ENCODE peak calls at places on chromosomes 5 and 9, in four cellular contexts. A is MM.1S, B is neuronal stem cell, V is left lung. R is an unnamed sample.

GRCh38 chr5:107149243-107149642 is 521.5 kb downstream of the EFNA5 start:
- DNase-seq in A (peak), B (no peak), V (no peak), R (no peak)

GRCh38 chr9:116450378-116451139 is 236.5 kb upstream of the TRIM32 start:
- DNase-seq in A (no peak), B (no peak), V (peak), R (no peak)

GRCh38 chr5:80140496-80140895 is 105.3 kb downstream of the THBS4 start:
- DNase-seq in A (no peak), B (no peak), V (no peak), R (no peak)

GRCh38 chr9:86185872-86186271 is 73.6 kb downstream of the C9orf153 start:
- DNase-seq in A (no peak), B (no peak), V (no peak), R (no peak)

GRCh38 chr5:124264499-124264898 is 481.9 kb downstream of the ZNF608 start:
- DNase-seq in A (no peak), B (no peak), V (no peak), R (no peak)

GRCh38 chr9:91157891-91158660 is 203.6 kb downstream of the AUH start:
- DNase-seq in A (no peak), B (no peak), V (no peak), R (no peak)

GRCh38 chr5:80406980-80407734 is 707 bp upstream of the ZFYVE16 start:
- DNase-seq in A (peak), B (peak), V (peak), R (no peak)

GRCh38 chr9:4489562-4489918 is 728 bp upstream of the SLC1A1 start:
- DNase-seq in A (no peak), B (no peak), V (peak), R (no peak)

GRCh38 chr9:129968690-129969485 is 74.1 kb downstream of the FNBP1 start:
- DNase-seq in A (no peak), B (no peak), V (no peak), R (no peak)

GRCh38 chr5:148913985-148914421 is 87.6 kb downstream of the ADRB2 start:
- DNase-seq in A (peak), B (peak), V (no peak), R (no peak)

GRCh38 chr9:98316445-98317133 is 61.1 kb upstream of the TBC1D2 start:
- DNase-seq in A (no peak), B (no peak), V (no peak), R (no peak)

GRCh38 chr5:437281-437771 is 5.7 kb upstream of the EXOC3 start:
- DNase-seq in A (no peak), B (no peak), V (no peak), R (no peak)

GRCh38 chr9:134551657-134552348 is 89.8 kb upstream of the COL5A1 start:
- DNase-seq in A (no peak), B (no peak), V (peak), R (no peak)

GRCh38 chr5:23991406-23991805 is 484.0 kb downstream of the PRDM9 start:
- DNase-seq in A (peak), B (no peak), V (no peak), R (no peak)

GRCh38 chr9:137192448-137192780 is 3.9 kb downstream of the SSNA1 start:
- DNase-seq in A (no peak), B (no peak), V (no peak), R (no peak)

GRCh38 chr9:77180056-77180455 is 2.7 kb downstream of the VPS13A start:
- DNase-seq in A (no peak), B (no peak), V (no peak), R (no peak)

GRCh38 chr5:144697847-144698262 is 527.2 kb downstream of the KCTD16 start:
- DNase-seq in A (no peak), B (no peak), V (no peak), R (no peak)

GRCh38 chr9:71487046-71487445 is 281.3 kb downstream of the CEMIP2 start:
- DNase-seq in A (no peak), B (no peak), V (no peak), R (no peak)

GRCh38 chr5:169757016-169757415 is 119.9 kb downstream of the DOCK2 start:
- DNase-seq in A (no peak), B (no peak), V (no peak), R (no peak)

GRCh38 chr9:131429121-131430012 is 35.5 kb downstream of the PRRC2B start:
- DNase-seq in A (no peak), B (no peak), V (no peak), R (no peak)

GRCh38 chr5:143063175-143063970 is 293.2 kb downstream of the ARHGAP26 start:
- DNase-seq in A (no peak), B (no peak), V (peak), R (no peak)

GRCh38 chr5:74288448-74289109 is 351.9 kb downstream of the ENC1 start:
- DNase-seq in A (no peak), B (no peak), V (no peak), R (no peak)

GRCh38 chr5:61020415-61020814 is 75.4 kb downstream of the NDUFAF2 start:
- DNase-seq in A (no peak), B (no peak), V (no peak), R (no peak)

GRCh38 chr5:133225671-133226152 is 173.9 kb downstream of the HSPA4 start:
- DNase-seq in A (no peak), B (no peak), V (no peak), R (no peak)

GRCh38 chr9:90839183-90839582 is 37.6 kb downstream of the SYK start:
- DNase-seq in A (peak), B (no peak), V (no peak), R (peak)

GRCh38 chr9:116189683-116190082 is 36.1 kb downstream of the PAPPA start:
- DNase-seq in A (no peak), B (no peak), V (peak), R (no peak)

GRCh38 chr9:134375011-134375390 is 48.7 kb downstream of the RXRA start:
- DNase-seq in A (no peak), B (no peak), V (no peak), R (no peak)

GRCh38 chr5:108168915-108169314 is 213.0 kb downstream of the FBXL17 start:
- DNase-seq in A (no peak), B (no peak), V (no peak), R (no peak)

GRCh38 chr9:112912636-112913035 is 22.0 kb upstream of the SLC46A2 start:
- DNase-seq in A (no peak), B (no peak), V (no peak), R (no peak)

GRCh38 chr9:99411068-99411467 is 189.0 kb downstream of the SEC61B start:
- DNase-seq in A (no peak), B (no peak), V (no peak), R (no peak)

GRCh38 chr5:93899026-93899600 is 157.7 kb upstream of the POU5F2 start:
- DNase-seq in A (peak), B (no peak), V (no peak), R (peak)

GRCh38 chr9:129624168-129624759 is 1.7 kb upstream of the NTMT1 start:
- DNase-seq in A (peak), B (peak), V (no peak), R (peak)

GRCh38 chr5:88665750-88666215 is 217.2 kb downstream of the MEF2C start:
- DNase-seq in A (no peak), B (peak), V (no peak), R (no peak)

GRCh38 chr9:38619556-38620447 is 594 bp downstream of the ANKRD18A start:
- DNase-seq in A (peak), B (no peak), V (no peak), R (no peak)

GRCh38 chr5:119323630-119324000 is 32.2 kb upstream of the TNFAIP8 start:
- DNase-seq in A (no peak), B (no peak), V (no peak), R (no peak)

GRCh38 chr5:136114406-136115132 is 18.1 kb upstream of the SMAD5 start:
- DNase-seq in A (no peak), B (no peak), V (no peak), R (no peak)

GRCh38 chr9:35517136-35517535 is 27.2 kb downstream of the RUSC2 start:
- DNase-seq in A (no peak), B (no peak), V (no peak), R (peak)

GRCh38 chr9:94134629-94135028 is 50.4 kb downstream of the PTPDC1 start:
- DNase-seq in A (no peak), B (no peak), V (no peak), R (no peak)

DNA sequence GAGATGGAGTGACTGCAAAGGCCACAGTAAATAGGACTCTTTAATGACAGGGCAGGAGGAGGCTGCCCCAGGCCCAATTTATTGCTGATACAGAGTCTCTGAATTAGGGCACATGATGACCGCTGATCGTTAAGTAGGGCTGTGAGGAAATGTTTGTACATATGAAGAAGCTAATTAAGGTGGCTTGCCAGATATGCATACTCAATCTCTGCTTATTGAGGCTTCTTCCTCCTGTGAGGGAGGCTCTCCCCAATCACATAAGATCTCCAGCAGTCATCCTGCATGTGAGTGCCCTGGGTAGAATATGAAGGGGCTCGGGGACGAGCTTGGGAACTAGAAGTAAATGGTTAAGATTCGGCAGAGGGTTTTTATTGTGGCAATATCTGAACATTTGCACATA is 8.2 kb upstream of the CD180 start:
- DNase-seq in A (no peak), B (no peak), V (no peak), R (no peak)
- H3K4me3 ChIP-seq in A (no peak), B (no peak), V (no peak), R (no peak)

GRCh38 chr9:111891910-111892499 is 4.6 kb upstream of the UGCG start:
- DNase-seq in A (no peak), B (no peak), V (no peak), R (no peak)
- H3K4me3 ChIP-seq in A (no peak), B (no peak), V (no peak), R (no peak)

GRCh38 chr9:125649826-125650225 is 57.2 kb downstream of the MAPKAP1 start:
- DNase-seq in A (no peak), B (no peak), V (no peak), R (no peak)
- H3K4me3 ChIP-seq in A (no peak), B (no peak), V (peak), R (no peak)

GRCh38 chr5:158958048-158958994 is 141.4 kb downstream of the EBF1 start:
- DNase-seq in A (no peak), B (peak), V (no peak), R (no peak)
- H3K4me3 ChIP-seq in A (no peak), B (no peak), V (no peak), R (no peak)

DNA sequence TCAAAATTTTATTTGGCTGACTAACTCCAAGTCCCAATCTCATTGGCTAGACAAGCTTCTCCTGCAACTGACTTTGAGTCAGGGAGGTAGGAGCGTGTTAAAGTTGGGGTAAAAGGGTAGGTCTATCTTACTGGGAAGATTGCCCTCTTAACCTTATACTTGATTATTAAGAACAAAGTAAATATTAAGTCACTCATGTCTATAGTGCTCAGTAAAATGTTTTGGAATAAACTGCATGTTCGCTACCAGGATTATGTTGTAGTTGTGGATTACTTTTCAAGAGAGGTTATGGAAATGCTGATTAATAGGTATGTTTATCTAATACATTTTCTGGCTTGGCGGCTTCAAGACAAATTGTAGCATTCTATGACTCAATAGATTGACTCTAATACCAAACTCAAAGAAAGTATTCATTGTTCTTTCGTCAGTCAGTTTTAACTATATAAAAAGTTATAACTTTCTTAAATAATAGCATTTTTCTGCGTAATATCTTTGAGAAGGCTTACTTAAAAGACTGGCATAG is 539.1 kb downstream of the PSAT1 start:
- DNase-seq in A (no peak), B (no peak), V (no peak), R (no peak)
- H3K4me3 ChIP-seq in A (no peak), B (no peak), V (no peak), R (no peak)

GRCh38 chr9:88536951-88537742 is 2.2 kb downstream of the NXNL2 start:
- DNase-seq in A (no peak), B (no peak), V (no peak), R (no peak)
- H3K4me3 ChIP-seq in A (no peak), B (no peak), V (no peak), R (no peak)

DNA sequence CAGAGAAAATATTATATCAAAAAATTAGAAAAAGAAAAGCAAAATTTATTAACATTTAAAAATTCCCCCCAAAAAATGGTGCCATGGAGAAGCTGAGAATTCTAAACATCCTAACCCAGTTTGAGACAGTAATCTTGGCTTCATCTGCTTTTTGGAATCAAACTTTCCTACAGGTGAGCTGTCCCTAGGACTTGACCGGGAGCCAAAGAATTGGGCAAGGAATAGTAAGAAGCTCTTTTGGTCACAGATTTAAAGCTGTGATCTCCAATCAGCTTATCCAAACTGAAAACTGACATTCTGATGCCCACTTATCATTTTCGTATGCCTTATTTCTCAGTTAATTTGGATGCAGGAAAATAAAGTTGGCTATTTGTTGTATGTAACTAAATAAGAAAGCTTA is 457.3 kb upstream of the DMAC1 start:
- DNase-seq in A (no peak), B (no peak), V (no peak), R (no peak)
- H3K4me3 ChIP-seq in A (no peak), B (no peak), V (no peak), R (no peak)

GRCh38 chr5:71475788-71476384 is 20.4 kb downstream of the BDP1 start:
- DNase-seq in A (peak), B (peak), V (no peak), R (no peak)

DNA sequence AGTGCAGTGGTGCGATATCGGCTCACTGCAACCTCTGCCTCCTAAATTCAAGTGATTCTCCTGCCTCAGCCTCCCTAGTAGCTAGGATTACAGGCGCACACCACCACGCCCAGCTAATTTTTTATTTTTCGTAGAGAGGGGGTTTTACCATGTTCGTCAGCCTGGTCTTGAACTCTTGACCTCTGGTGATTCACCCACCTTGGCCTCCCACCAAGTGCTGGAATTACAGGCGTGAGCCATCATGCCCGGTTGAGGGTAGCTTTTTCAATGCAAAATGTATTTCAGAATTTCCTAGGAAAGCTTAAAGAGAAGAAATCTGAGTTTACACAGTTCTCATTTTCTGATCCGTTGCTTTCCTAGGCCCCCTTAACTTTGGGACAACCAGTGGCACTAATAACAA is 15.7 kb downstream of the BDP1 start:
- DNase-seq in A (no peak), B (no peak), V (no peak), R (no peak)
- H3K4me3 ChIP-seq in A (no peak), B (no peak), V (no peak), R (no peak)

R was measured in Jurkat, Clone E6-1.